ENCODE peak calls at places on chromosomes 1 and 21, in seven cellular contexts. N is neuronal stem cell, R is mesendoderm, H is H1, K is IMR-90, Y is H9, S is mesenchymal stem cell. D is an unnamed sample.

GRCh38 chr1:171420810-171421209 is 64.5 kb upstream of the PRRC2C start:
- DNase-seq in N (no peak), R (peak), H (no peak), K (no peak), Y (no peak), S (no peak), D (peak)

GRCh38 chr1:8431028-8431427 is 113.1 kb downstream of the SLC45A1 start:
- DNase-seq in N (no peak), R (peak), H (no peak), K (no peak), Y (no peak), S (no peak), D (no peak)

GRCh38 chr1:73516458-73516857 is 681.5 kb downstream of the LRRIQ3 start:
- DNase-seq in N (no peak), R (no peak), H (no peak), K (no peak), Y (no peak), S (no peak), D (no peak)

GRCh38 chr21:44490405-44490804 is 35.1 kb downstream of the LRRC3 start:
- DNase-seq in N (no peak), R (no peak), H (no peak), K (no peak), Y (no peak), S (no peak), D (no peak)

GRCh38 chr1:164064501-164064900 is 494.5 kb upstream of the PBX1 start:
- DNase-seq in N (no peak), R (no peak), H (no peak), K (no peak), Y (no peak), S (peak), D (no peak)

GRCh38 chr1:181448461-181448860 is 34.9 kb upstream of the CACNA1E start:
- DNase-seq in N (no peak), R (peak), H (no peak), K (no peak), Y (no peak), S (no peak), D (no peak)

GRCh38 chr1:51870603-51871350 is 7.8 kb downstream of the NRDC start:
- DNase-seq in N (no peak), R (no peak), H (no peak), K (no peak), Y (no peak), S (no peak), D (no peak)

GRCh38 chr1:204278254-204278653 is 64.5 kb upstream of the GOLT1A start:
- DNase-seq in N (no peak), R (peak), H (no peak), K (peak), Y (no peak), S (peak), D (no peak)

GRCh38 chr1:165034136-165034535 is 322.4 kb downstream of the LMX1A start:
- DNase-seq in N (no peak), R (no peak), H (no peak), K (no peak), Y (no peak), S (peak), D (no peak)

GRCh38 chr1:205140113-205140512 is 18.3 kb upstream of the RBBP5 start:
- DNase-seq in N (no peak), R (no peak), H (no peak), K (no peak), Y (no peak), S (no peak), D (no peak)

GRCh38 chr1:16145988-16146887 is 9.6 kb downstream of the EPHA2 start:
- DNase-seq in N (peak), R (peak), H (peak), K (peak), Y (peak), S (peak), D (peak)

GRCh38 chr1:156336242-156336641 is 1.9 kb downstream of the CCT3 start:
- DNase-seq in N (no peak), R (peak), H (no peak), K (no peak), Y (no peak), S (no peak), D (no peak)

GRCh38 chr1:8666394-8667167 is 150.9 kb downstream of the RERE start:
- DNase-seq in N (no peak), R (no peak), H (no peak), K (peak), Y (no peak), S (peak), D (no peak)

GRCh38 chr1:226480459-226480858 is 68.1 kb upstream of the STUM start:
- DNase-seq in N (no peak), R (no peak), H (no peak), K (no peak), Y (no peak), S (no peak), D (no peak)

GRCh38 chr1:196205882-196206281 is 402.4 kb downstream of the KCNT2 start:
- DNase-seq in N (no peak), R (no peak), H (no peak), K (no peak), Y (no peak), S (no peak), D (no peak)
- H2BK120ac ChIP-seq in N (no peak), R (no peak), H (no peak), K (no peak), Y (no peak), S (no peak), D (no peak)

GRCh38 chr1:119184972-119185371 is 44.5 kb upstream of the WARS2 start:
- DNase-seq in N (no peak), R (no peak), H (no peak), K (no peak), Y (no peak), S (no peak), D (no peak)

GRCh38 chr1:119187416-119187815 is 47.0 kb upstream of the WARS2 start:
- DNase-seq in N (no peak), R (no peak), H (no peak), K (no peak), Y (no peak), S (no peak), D (no peak)

GRCh38 chr1:119186471-119186870 is 46.0 kb upstream of the WARS2 start:
- DNase-seq in N (no peak), R (no peak), H (no peak), K (peak), Y (no peak), S (no peak), D (no peak)

GRCh38 chr1:119188926-119189325 is 48.5 kb upstream of the WARS2 start:
- DNase-seq in N (no peak), R (no peak), H (no peak), K (peak), Y (no peak), S (no peak), D (no peak)
- H3K4me2 ChIP-seq in N (no peak), R (no peak), H (no peak), K (peak), Y (no peak), S (no peak), D (no peak)

DNA sequence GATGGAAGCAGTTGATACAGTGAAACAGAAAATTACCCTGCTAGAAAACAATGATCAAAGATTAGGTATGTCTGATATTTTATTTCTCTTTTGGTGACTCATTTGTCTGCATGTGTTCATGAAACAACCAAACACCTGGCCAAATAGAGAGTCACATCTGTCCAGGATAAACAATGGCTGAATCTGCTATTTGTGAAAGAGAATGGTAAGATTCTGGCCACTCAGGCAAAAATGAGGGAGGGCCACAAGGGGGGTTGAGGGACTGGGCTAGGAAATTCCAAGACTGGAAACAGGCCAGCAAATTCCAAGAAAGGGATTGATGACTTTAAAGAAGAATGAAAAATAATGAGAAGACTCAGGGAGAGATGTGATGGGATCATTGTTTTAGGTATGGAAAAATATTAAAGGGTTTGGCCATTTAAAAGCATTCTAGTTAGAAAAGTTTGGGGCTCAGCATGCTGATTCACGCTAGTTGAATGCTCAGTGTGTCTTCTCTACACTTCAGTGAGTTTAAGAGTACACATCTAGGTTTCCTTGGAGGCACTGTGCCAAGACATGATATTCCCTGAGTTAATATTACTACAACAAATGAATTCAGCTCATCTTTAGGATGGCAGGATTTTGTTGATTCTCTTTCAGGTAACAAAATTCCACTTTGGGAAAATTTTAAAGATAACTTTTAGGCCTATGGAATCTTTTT is 44.9 kb downstream of the TRAF5 start:
- DNase-seq in N (no peak), R (no peak), H (no peak), K (peak), Y (no peak), S (no peak), D (no peak)
- H2BK120ac ChIP-seq in N (no peak), R (no peak), H (no peak), K (no peak), Y (no peak), S (no peak), D (no peak)

GRCh38 chr1:109844609-109845008 is 66.0 kb upstream of the CSF1 start:
- DNase-seq in N (no peak), R (no peak), H (peak), K (no peak), Y (no peak), S (no peak), D (no peak)

GRCh38 chr1:109834951-109835350 is 71.2 kb upstream of the EPS8L3 start:
- DNase-seq in N (no peak), R (peak), H (no peak), K (no peak), Y (no peak), S (no peak), D (no peak)

GRCh38 chr1:109840011-109840629 is 70.5 kb upstream of the CSF1 start:
- DNase-seq in N (no peak), R (no peak), H (no peak), K (peak), Y (no peak), S (peak), D (no peak)

GRCh38 chr1:109837852-109838570 is 72.6 kb upstream of the CSF1 start:
- DNase-seq in N (no peak), R (no peak), H (no peak), K (no peak), Y (no peak), S (no peak), D (no peak)

DNA sequence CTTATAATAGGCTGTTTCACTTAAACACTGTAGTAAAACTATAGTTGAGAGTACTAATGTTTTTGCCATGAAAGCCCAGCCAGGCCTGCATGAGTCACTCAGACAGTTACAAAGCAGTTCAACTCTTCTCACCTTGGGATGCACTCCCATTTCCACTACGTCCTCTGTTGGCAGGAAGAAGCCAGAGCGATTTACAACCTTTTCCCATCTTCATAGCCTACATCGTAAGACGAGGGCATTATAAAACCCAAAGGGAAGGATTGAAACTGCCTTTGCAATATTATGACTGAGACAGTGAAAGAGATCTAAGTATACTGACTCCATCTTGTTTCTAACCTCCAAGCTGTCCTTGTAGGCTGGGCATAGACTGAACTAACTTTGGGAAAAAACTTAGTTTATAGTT is 71.8 kb upstream of the CSF1 start:
- DNase-seq in N (no peak), R (no peak), H (no peak), K (peak), Y (no peak), S (peak), D (no peak)
- H3K4me2 ChIP-seq in N (no peak), R (no peak), H (no peak), K (no peak), Y (no peak), S (no peak), D (no peak)

GRCh38 chr1:201728731-201729130 is 100.2 kb upstream of the IPO9 start:
- DNase-seq in N (no peak), R (peak), H (no peak), K (no peak), Y (no peak), S (no peak), D (no peak)
- H2BK120ac ChIP-seq in N (no peak), R (no peak), H (no peak), K (no peak), Y (no peak), S (no peak), D (no peak)

GRCh38 chr1:153777648-153778047 is 2.4 kb downstream of the SLC27A3 start:
- DNase-seq in N (no peak), R (no peak), H (no peak), K (peak), Y (no peak), S (no peak), D (no peak)
- H3K4me2 ChIP-seq in N (no peak), R (no peak), H (no peak), K (no peak), Y (no peak), S (no peak), D (no peak)

DNA sequence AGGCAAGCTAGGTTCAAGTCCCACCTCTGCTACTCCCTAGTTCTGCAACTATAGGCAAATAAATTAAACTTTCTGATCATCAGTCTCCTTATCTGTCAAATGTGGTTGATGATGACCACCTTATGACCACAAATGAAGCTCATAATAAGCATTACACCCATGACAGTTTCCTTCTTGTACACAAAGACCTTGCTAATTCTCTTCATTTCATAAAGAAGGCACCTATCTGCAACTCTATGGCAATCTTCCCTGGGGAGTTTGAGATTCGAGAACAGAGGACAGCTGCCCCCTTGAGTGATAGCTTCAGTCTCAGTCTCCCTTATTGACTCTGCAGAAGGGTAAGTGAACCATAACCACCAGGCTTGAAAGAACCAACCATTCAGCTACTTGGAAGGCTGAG is 503.1 kb upstream of the DAB1 start:
- DNase-seq in N (no peak), R (no peak), H (no peak), K (no peak), Y (no peak), S (no peak), D (no peak)
- H2BK120ac ChIP-seq in N (no peak), R (no peak), H (no peak), K (no peak), Y (no peak), S (no peak), D (no peak)